ENCODE peak calls at places on chromosomes 3 and 15, in eight cellular contexts. One of them, this sample, is unnamed.

GRCh38 chr15:42137461-42138261 is 18.8 kb downstream of the PLA2G4F start:
- DNase-seq in cardiac muscle cell: peak; percentile 67
- DNase-seq in stimulated activated CD8-positive, alpha-beta memory T cell treated with anti-CD3 and anti-CD28 coated beads, Interleukin-2, amount 100 ng/mL, for 48 hours: no peak
- DNase-seq in hypothalamus: no peak
- DNase-seq in NCI-H1105: peak; percentile 54
- DNase-seq in kidney: peak; percentile 46
- DNase-seq in T1000: no peak
- DNase-seq in stimulated activated CD4-positive, alpha-beta T cell treated with anti-CD3 and anti-CD28 coated beads, Interleukin-12 subunit alpha, Interleukin-12 subunit beta, amount 100 ng/mL, for 24 hours: no peak
- DNase-seq in this sample: peak; percentile 41

GRCh38 chr3:169657351-169658124 is 6.0 kb downstream of the MECOM start:
- DNase-seq in stimulated activated CD4-positive, alpha-beta T cell treated with anti-CD3 and anti-CD28 coated beads, Interleukin-12 subunit alpha, Interleukin-12 subunit beta, amount 100 ng/mL, for 24 hours: no peak
- DNase-seq in hypothalamus: no peak
- DNase-seq in T1000: no peak
- DNase-seq in cardiac muscle cell: peak; percentile 38
- DNase-seq in NCI-H1105: peak; percentile 94
- DNase-seq in kidney: no peak
- DNase-seq in stimulated activated CD8-positive, alpha-beta memory T cell treated with anti-CD3 and anti-CD28 coated beads, Interleukin-2, amount 100 ng/mL, for 48 hours: no peak
- DNase-seq in this sample: no peak

GRCh38 chr3:156682963-156683362 is 8.6 kb downstream of the TIPARP start:
- DNase-seq in kidney: no peak
- DNase-seq in cardiac muscle cell: no peak
- DNase-seq in hypothalamus: no peak
- DNase-seq in NCI-H1105: no peak
- DNase-seq in T1000: no peak
- DNase-seq in stimulated activated CD4-positive, alpha-beta T cell treated with anti-CD3 and anti-CD28 coated beads, Interleukin-12 subunit alpha, Interleukin-12 subunit beta, amount 100 ng/mL, for 24 hours: no peak
- DNase-seq in stimulated activated CD8-positive, alpha-beta memory T cell treated with anti-CD3 and anti-CD28 coated beads, Interleukin-2, amount 100 ng/mL, for 48 hours: no peak
- DNase-seq in this sample: no peak

GRCh38 chr3:39011191-39011736 is 40.5 kb downstream of the SCN11A start:
- DNase-seq in stimulated activated CD8-positive, alpha-beta memory T cell treated with anti-CD3 and anti-CD28 coated beads, Interleukin-2, amount 100 ng/mL, for 48 hours: no peak
- DNase-seq in hypothalamus: no peak
- DNase-seq in cardiac muscle cell: no peak
- DNase-seq in stimulated activated CD4-positive, alpha-beta T cell treated with anti-CD3 and anti-CD28 coated beads, Interleukin-12 subunit alpha, Interleukin-12 subunit beta, amount 100 ng/mL, for 24 hours: no peak
- DNase-seq in kidney: no peak
- DNase-seq in T1000: no peak
- DNase-seq in NCI-H1105: no peak
- DNase-seq in this sample: no peak

GRCh38 chr3:126465928-126466564 is 9.6 kb downstream of the ZXDC start:
- DNase-seq in NCI-H1105: no peak
- DNase-seq in T1000: no peak
- DNase-seq in hypothalamus: no peak
- DNase-seq in stimulated activated CD8-positive, alpha-beta memory T cell treated with anti-CD3 and anti-CD28 coated beads, Interleukin-2, amount 100 ng/mL, for 48 hours: no peak
- DNase-seq in cardiac muscle cell: no peak
- DNase-seq in kidney: peak; percentile 70
- DNase-seq in stimulated activated CD4-positive, alpha-beta T cell treated with anti-CD3 and anti-CD28 coated beads, Interleukin-12 subunit alpha, Interleukin-12 subunit beta, amount 100 ng/mL, for 24 hours: no peak
- DNase-seq in this sample: no peak

GRCh38 chr3:128324911-128325592 is 141.6 kb downstream of the DNAJB8 start:
- DNase-seq in T1000: no peak
- DNase-seq in stimulated activated CD4-positive, alpha-beta T cell treated with anti-CD3 and anti-CD28 coated beads, Interleukin-12 subunit alpha, Interleukin-12 subunit beta, amount 100 ng/mL, for 24 hours: no peak
- DNase-seq in cardiac muscle cell: no peak
- DNase-seq in hypothalamus: no peak
- DNase-seq in stimulated activated CD8-positive, alpha-beta memory T cell treated with anti-CD3 and anti-CD28 coated beads, Interleukin-2, amount 100 ng/mL, for 48 hours: no peak
- DNase-seq in kidney: no peak
- DNase-seq in NCI-H1105: no peak
- DNase-seq in this sample: no peak

GRCh38 chr3:65181397-65181871 is 493.6 kb upstream of the ADAMTS9 start:
- DNase-seq in cardiac muscle cell: no peak
- DNase-seq in T1000: no peak
- DNase-seq in stimulated activated CD8-positive, alpha-beta memory T cell treated with anti-CD3 and anti-CD28 coated beads, Interleukin-2, amount 100 ng/mL, for 48 hours: no peak
- DNase-seq in stimulated activated CD4-positive, alpha-beta T cell treated with anti-CD3 and anti-CD28 coated beads, Interleukin-12 subunit alpha, Interleukin-12 subunit beta, amount 100 ng/mL, for 24 hours: no peak
- DNase-seq in hypothalamus: no peak
- DNase-seq in kidney: no peak
- DNase-seq in NCI-H1105: no peak
- DNase-seq in this sample: no peak

GRCh38 chr15:83380026-83380425 is 67.1 kb upstream of the SH3GL3 start:
- DNase-seq in kidney: no peak
- DNase-seq in stimulated activated CD8-positive, alpha-beta memory T cell treated with anti-CD3 and anti-CD28 coated beads, Interleukin-2, amount 100 ng/mL, for 48 hours: no peak
- DNase-seq in hypothalamus: no peak
- DNase-seq in NCI-H1105: no peak
- DNase-seq in cardiac muscle cell: no peak
- DNase-seq in stimulated activated CD4-positive, alpha-beta T cell treated with anti-CD3 and anti-CD28 coated beads, Interleukin-12 subunit alpha, Interleukin-12 subunit beta, amount 100 ng/mL, for 24 hours: no peak
- DNase-seq in T1000: no peak
- DNase-seq in this sample: no peak

GRCh38 chr3:173465112-173465511 is 67.6 kb downstream of the NLGN1 start:
- DNase-seq in NCI-H1105: no peak
- DNase-seq in stimulated activated CD4-positive, alpha-beta T cell treated with anti-CD3 and anti-CD28 coated beads, Interleukin-12 subunit alpha, Interleukin-12 subunit beta, amount 100 ng/mL, for 24 hours: no peak
- DNase-seq in stimulated activated CD8-positive, alpha-beta memory T cell treated with anti-CD3 and anti-CD28 coated beads, Interleukin-2, amount 100 ng/mL, for 48 hours: no peak
- DNase-seq in cardiac muscle cell: no peak
- DNase-seq in T1000: no peak
- DNase-seq in kidney: no peak
- DNase-seq in hypothalamus: no peak
- DNase-seq in this sample: no peak

GRCh38 chr15:57950381-57950946 is 115.0 kb downstream of the ALDH1A2 start:
- DNase-seq in T1000: no peak
- DNase-seq in stimulated activated CD4-positive, alpha-beta T cell treated with anti-CD3 and anti-CD28 coated beads, Interleukin-12 subunit alpha, Interleukin-12 subunit beta, amount 100 ng/mL, for 24 hours: no peak
- DNase-seq in kidney: no peak
- DNase-seq in cardiac muscle cell: no peak
- DNase-seq in NCI-H1105: no peak
- DNase-seq in stimulated activated CD8-positive, alpha-beta memory T cell treated with anti-CD3 and anti-CD28 coated beads, Interleukin-2, amount 100 ng/mL, for 48 hours: no peak
- DNase-seq in hypothalamus: no peak
- DNase-seq in this sample: no peak

GRCh38 chr15:91872356-91873132 is 19.0 kb downstream of the SLCO3A1 start:
- DNase-seq in hypothalamus: no peak
- DNase-seq in cardiac muscle cell: no peak
- DNase-seq in T1000: no peak
- DNase-seq in stimulated activated CD4-positive, alpha-beta T cell treated with anti-CD3 and anti-CD28 coated beads, Interleukin-12 subunit alpha, Interleukin-12 subunit beta, amount 100 ng/mL, for 24 hours: no peak
- DNase-seq in NCI-H1105: peak; percentile 50
- DNase-seq in stimulated activated CD8-positive, alpha-beta memory T cell treated with anti-CD3 and anti-CD28 coated beads, Interleukin-2, amount 100 ng/mL, for 48 hours: no peak
- DNase-seq in kidney: no peak
- DNase-seq in this sample: no peak

GRCh38 chr3:125684199-125684598 is 88.9 kb upstream of the OSBPL11 start:
- DNase-seq in kidney: no peak
- DNase-seq in hypothalamus: no peak
- DNase-seq in stimulated activated CD4-positive, alpha-beta T cell treated with anti-CD3 and anti-CD28 coated beads, Interleukin-12 subunit alpha, Interleukin-12 subunit beta, amount 100 ng/mL, for 24 hours: no peak
- DNase-seq in cardiac muscle cell: peak; percentile 71
- DNase-seq in T1000: no peak
- DNase-seq in NCI-H1105: no peak
- DNase-seq in stimulated activated CD8-positive, alpha-beta memory T cell treated with anti-CD3 and anti-CD28 coated beads, Interleukin-2, amount 100 ng/mL, for 48 hours: no peak
- DNase-seq in this sample: no peak

GRCh38 chr15:65368300-65368617 is 9.5 kb downstream of the IGDCC3 start:
- DNase-seq in stimulated activated CD8-positive, alpha-beta memory T cell treated with anti-CD3 and anti-CD28 coated beads, Interleukin-2, amount 100 ng/mL, for 48 hours: no peak
- DNase-seq in cardiac muscle cell: peak; percentile 64
- DNase-seq in kidney: peak; percentile 39
- DNase-seq in stimulated activated CD4-positive, alpha-beta T cell treated with anti-CD3 and anti-CD28 coated beads, Interleukin-12 subunit alpha, Interleukin-12 subunit beta, amount 100 ng/mL, for 24 hours: no peak
- DNase-seq in hypothalamus: peak; percentile 11
- DNase-seq in T1000: no peak
- DNase-seq in NCI-H1105: no peak
- DNase-seq in this sample: no peak

GRCh38 chr15:35019401-35020327 is 31.6 kb upstream of the ZNF770 start:
- DNase-seq in NCI-H1105: no peak
- DNase-seq in hypothalamus: no peak
- DNase-seq in stimulated activated CD8-positive, alpha-beta memory T cell treated with anti-CD3 and anti-CD28 coated beads, Interleukin-2, amount 100 ng/mL, for 48 hours: no peak
- DNase-seq in stimulated activated CD4-positive, alpha-beta T cell treated with anti-CD3 and anti-CD28 coated beads, Interleukin-12 subunit alpha, Interleukin-12 subunit beta, amount 100 ng/mL, for 24 hours: no peak
- DNase-seq in cardiac muscle cell: no peak
- DNase-seq in kidney: no peak
- DNase-seq in T1000: no peak
- DNase-seq in this sample: no peak

GRCh38 chr15:74384566-74385441 is 17.4 kb upstream of the CYP11A1 start:
- DNase-seq in stimulated activated CD4-positive, alpha-beta T cell treated with anti-CD3 and anti-CD28 coated beads, Interleukin-12 subunit alpha, Interleukin-12 subunit beta, amount 100 ng/mL, for 24 hours: no peak
- DNase-seq in kidney: no peak
- DNase-seq in cardiac muscle cell: no peak
- DNase-seq in hypothalamus: no peak
- DNase-seq in T1000: no peak
- DNase-seq in stimulated activated CD8-positive, alpha-beta memory T cell treated with anti-CD3 and anti-CD28 coated beads, Interleukin-2, amount 100 ng/mL, for 48 hours: no peak
- DNase-seq in NCI-H1105: no peak
- DNase-seq in this sample: peak; percentile 94

GRCh38 chr3:15860014-15860934 is 62.5 kb upstream of the ANKRD28 start:
- DNase-seq in kidney: peak; percentile 90
- DNase-seq in T1000: no peak
- DNase-seq in NCI-H1105: peak; percentile 55
- DNase-seq in stimulated activated CD8-positive, alpha-beta memory T cell treated with anti-CD3 and anti-CD28 coated beads, Interleukin-2, amount 100 ng/mL, for 48 hours: peak; percentile 5
- DNase-seq in hypothalamus: peak; percentile 24
- DNase-seq in cardiac muscle cell: peak; percentile 51
- DNase-seq in stimulated activated CD4-positive, alpha-beta T cell treated with anti-CD3 and anti-CD28 coated beads, Interleukin-12 subunit alpha, Interleukin-12 subunit beta, amount 100 ng/mL, for 24 hours: no peak
- DNase-seq in this sample: peak; percentile 50

GRCh38 chr15:66833803-66834202 is 131.8 kb downstream of the SMAD6 start:
- DNase-seq in T1000: no peak
- DNase-seq in stimulated activated CD8-positive, alpha-beta memory T cell treated with anti-CD3 and anti-CD28 coated beads, Interleukin-2, amount 100 ng/mL, for 48 hours: no peak
- DNase-seq in kidney: no peak
- DNase-seq in NCI-H1105: no peak
- DNase-seq in stimulated activated CD4-positive, alpha-beta T cell treated with anti-CD3 and anti-CD28 coated beads, Interleukin-12 subunit alpha, Interleukin-12 subunit beta, amount 100 ng/mL, for 24 hours: no peak
- DNase-seq in hypothalamus: no peak
- DNase-seq in cardiac muscle cell: no peak
- DNase-seq in this sample: no peak

GRCh38 chr3:31941230-31941632 is 39.8 kb downstream of the OSBPL10 start:
- DNase-seq in kidney: no peak
- DNase-seq in T1000: no peak
- DNase-seq in stimulated activated CD4-positive, alpha-beta T cell treated with anti-CD3 and anti-CD28 coated beads, Interleukin-12 subunit alpha, Interleukin-12 subunit beta, amount 100 ng/mL, for 24 hours: no peak
- DNase-seq in stimulated activated CD8-positive, alpha-beta memory T cell treated with anti-CD3 and anti-CD28 coated beads, Interleukin-2, amount 100 ng/mL, for 48 hours: no peak
- DNase-seq in NCI-H1105: peak; percentile 12
- DNase-seq in hypothalamus: no peak
- DNase-seq in cardiac muscle cell: no peak
- DNase-seq in this sample: no peak

GRCh38 chr3:64049136-64049535 is 25.8 kb upstream of the PSMD6 start:
- DNase-seq in hypothalamus: no peak
- DNase-seq in stimulated activated CD8-positive, alpha-beta memory T cell treated with anti-CD3 and anti-CD28 coated beads, Interleukin-2, amount 100 ng/mL, for 48 hours: no peak
- DNase-seq in cardiac muscle cell: no peak
- DNase-seq in kidney: no peak
- DNase-seq in stimulated activated CD4-positive, alpha-beta T cell treated with anti-CD3 and anti-CD28 coated beads, Interleukin-12 subunit alpha, Interleukin-12 subunit beta, amount 100 ng/mL, for 24 hours: no peak
- DNase-seq in NCI-H1105: no peak
- DNase-seq in T1000: no peak
- DNase-seq in this sample: no peak

GRCh38 chr3:106850429-106850828 is 526.8 kb upstream of the CCDC54 start:
- DNase-seq in stimulated activated CD8-positive, alpha-beta memory T cell treated with anti-CD3 and anti-CD28 coated beads, Interleukin-2, amount 100 ng/mL, for 48 hours: no peak
- DNase-seq in T1000: no peak
- DNase-seq in hypothalamus: no peak
- DNase-seq in NCI-H1105: no peak
- DNase-seq in kidney: no peak
- DNase-seq in stimulated activated CD4-positive, alpha-beta T cell treated with anti-CD3 and anti-CD28 coated beads, Interleukin-12 subunit alpha, Interleukin-12 subunit beta, amount 100 ng/mL, for 24 hours: no peak
- DNase-seq in cardiac muscle cell: no peak
- DNase-seq in this sample: no peak

GRCh38 chr15:91627473-91628309 is 225.8 kb upstream of the SLCO3A1 start:
- DNase-seq in stimulated activated CD8-positive, alpha-beta memory T cell treated with anti-CD3 and anti-CD28 coated beads, Interleukin-2, amount 100 ng/mL, for 48 hours: no peak
- DNase-seq in stimulated activated CD4-positive, alpha-beta T cell treated with anti-CD3 and anti-CD28 coated beads, Interleukin-12 subunit alpha, Interleukin-12 subunit beta, amount 100 ng/mL, for 24 hours: no peak
- DNase-seq in NCI-H1105: no peak
- DNase-seq in kidney: no peak
- DNase-seq in T1000: no peak
- DNase-seq in hypothalamus: no peak
- DNase-seq in cardiac muscle cell: peak; percentile 58
- DNase-seq in this sample: no peak

GRCh38 chr3:27623085-27623753 is 98.9 kb downstream of the EOMES start:
- DNase-seq in kidney: no peak
- DNase-seq in T1000: peak; percentile 56
- DNase-seq in hypothalamus: no peak
- DNase-seq in cardiac muscle cell: no peak
- DNase-seq in NCI-H1105: no peak
- DNase-seq in stimulated activated CD4-positive, alpha-beta T cell treated with anti-CD3 and anti-CD28 coated beads, Interleukin-12 subunit alpha, Interleukin-12 subunit beta, amount 100 ng/mL, for 24 hours: no peak
- DNase-seq in stimulated activated CD8-positive, alpha-beta memory T cell treated with anti-CD3 and anti-CD28 coated beads, Interleukin-2, amount 100 ng/mL, for 48 hours: no peak
- DNase-seq in this sample: no peak

GRCh38 chr15:96334017-96334704 is 3.7 kb downstream of the NR2F2 start:
- DNase-seq in NCI-H1105: no peak
- DNase-seq in stimulated activated CD4-positive, alpha-beta T cell treated with anti-CD3 and anti-CD28 coated beads, Interleukin-12 subunit alpha, Interleukin-12 subunit beta, amount 100 ng/mL, for 24 hours: no peak
- DNase-seq in stimulated activated CD8-positive, alpha-beta memory T cell treated with anti-CD3 and anti-CD28 coated beads, Interleukin-2, amount 100 ng/mL, for 48 hours: no peak
- DNase-seq in kidney: peak; percentile 79
- DNase-seq in cardiac muscle cell: no peak
- DNase-seq in hypothalamus: no peak
- DNase-seq in T1000: no peak
- DNase-seq in this sample: no peak

GRCh38 chr3:37986479-37987314 is 3.9 kb upstream of the VILL start:
- DNase-seq in NCI-H1105: no peak
- DNase-seq in kidney: peak; percentile 64
- DNase-seq in stimulated activated CD4-positive, alpha-beta T cell treated with anti-CD3 and anti-CD28 coated beads, Interleukin-12 subunit alpha, Interleukin-12 subunit beta, amount 100 ng/mL, for 24 hours: no peak
- DNase-seq in cardiac muscle cell: no peak
- DNase-seq in T1000: no peak
- DNase-seq in stimulated activated CD8-positive, alpha-beta memory T cell treated with anti-CD3 and anti-CD28 coated beads, Interleukin-2, amount 100 ng/mL, for 48 hours: no peak
- DNase-seq in hypothalamus: no peak
- DNase-seq in this sample: no peak

GRCh38 chr3:58490860-58491501 is 915 bp upstream of the KCTD6 start:
- DNase-seq in kidney: peak; percentile 83
- DNase-seq in NCI-H1105: no peak
- DNase-seq in stimulated activated CD4-positive, alpha-beta T cell treated with anti-CD3 and anti-CD28 coated beads, Interleukin-12 subunit alpha, Interleukin-12 subunit beta, amount 100 ng/mL, for 24 hours: no peak
- DNase-seq in stimulated activated CD8-positive, alpha-beta memory T cell treated with anti-CD3 and anti-CD28 coated beads, Interleukin-2, amount 100 ng/mL, for 48 hours: no peak
- DNase-seq in cardiac muscle cell: no peak
- DNase-seq in hypothalamus: no peak
- DNase-seq in T1000: no peak
- DNase-seq in this sample: no peak

GRCh38 chr3:57977755-57978715 is 30.2 kb upstream of the FLNB start:
- DNase-seq in T1000: no peak
- DNase-seq in stimulated activated CD8-positive, alpha-beta memory T cell treated with anti-CD3 and anti-CD28 coated beads, Interleukin-2, amount 100 ng/mL, for 48 hours: no peak
- DNase-seq in stimulated activated CD4-positive, alpha-beta T cell treated with anti-CD3 and anti-CD28 coated beads, Interleukin-12 subunit alpha, Interleukin-12 subunit beta, amount 100 ng/mL, for 24 hours: no peak
- DNase-seq in cardiac muscle cell: no peak
- DNase-seq in NCI-H1105: no peak
- DNase-seq in kidney: no peak
- DNase-seq in hypothalamus: no peak
- DNase-seq in this sample: no peak

GRCh38 chr3:4736284-4736861 is 242.9 kb upstream of the BHLHE40 start:
- DNase-seq in T1000: no peak
- DNase-seq in kidney: peak; percentile 92
- DNase-seq in hypothalamus: no peak
- DNase-seq in stimulated activated CD4-positive, alpha-beta T cell treated with anti-CD3 and anti-CD28 coated beads, Interleukin-12 subunit alpha, Interleukin-12 subunit beta, amount 100 ng/mL, for 24 hours: no peak
- DNase-seq in NCI-H1105: no peak
- DNase-seq in stimulated activated CD8-positive, alpha-beta memory T cell treated with anti-CD3 and anti-CD28 coated beads, Interleukin-2, amount 100 ng/mL, for 48 hours: no peak
- DNase-seq in cardiac muscle cell: no peak
- DNase-seq in this sample: no peak